ENCODE peak calls at places on chromosomes 3 and 15, in five cellular contexts. Z is GM20000, R is mesothelial cell of epicardium, N is brain microvascular endothelial cell, A is PC-3. F is an unnamed sample.

GRCh38 chr3:37024820-37025405 is 31.6 kb downstream of the MLH1 start:
- DNase-seq in A (no peak), Z (no peak), N (no peak), R (no peak), F (no peak)

GRCh38 chr3:125104639-125105038 is 48.8 kb upstream of the HEG1 start:
- DNase-seq in N (no peak), Z (no peak), R (no peak), A (no peak), F (no peak)

GRCh38 chr3:14522768-14523167 is 17.4 kb downstream of the GRIP2 start:
- DNase-seq in N (no peak), Z (no peak), R (no peak), A (no peak), F (no peak)

GRCh38 chr3:32460031-32460749 is 42.5 kb downstream of the CMTM6 start:
- DNase-seq in A (no peak), Z (peak), N (no peak), R (no peak), F (no peak)

GRCh38 chr3:173354124-173354523 is 43.4 kb upstream of the NLGN1 start:
- DNase-seq in R (no peak), Z (no peak), N (no peak), A (no peak), F (no peak)

GRCh38 chr3:73868688-73869315 is 244.1 kb upstream of the PDZRN3 start:
- DNase-seq in A (peak), Z (no peak), N (peak), R (peak), F (no peak)

GRCh38 chr3:102336130-102336529 is 98.7 kb upstream of the ZPLD1 start:
- DNase-seq in N (no peak), Z (no peak), R (no peak), A (peak), F (no peak)

GRCh38 chr3:49213541-49213943 is 42.1 kb downstream of the KLHDC8B start:
- DNase-seq in R (no peak), Z (no peak), N (no peak), A (no peak), F (no peak)

GRCh38 chr3:23202203-23202920 is 765 bp upstream of the UBE2E2 start:
- DNase-seq in N (peak), R (no peak), Z (no peak), A (peak), F (no peak)

GRCh38 chr3:112984485-112984884 is 6.3 kb upstream of the GTPBP8 start:
- DNase-seq in A (peak), Z (no peak), R (no peak), N (no peak), F (no peak)

GRCh38 chr3:5160926-5161858 is 26.3 kb upstream of the EDEM1 start:
- DNase-seq in A (peak), N (peak), Z (no peak), R (no peak), F (no peak)

GRCh38 chr3:167830007-167830406 is 94.5 kb downstream of the SERPINI1 start:
- DNase-seq in R (no peak), Z (no peak), N (no peak), A (no peak), F (no peak)

GRCh38 chr3:183264249-183264648 is 11.2 kb downstream of the B3GNT5 start:
- DNase-seq in Z (no peak), A (no peak), N (no peak), R (no peak), F (no peak)

GRCh38 chr3:183267140-183267539 is 14.1 kb downstream of the B3GNT5 start:
- DNase-seq in R (no peak), Z (no peak), A (no peak), N (no peak), F (no peak)

GRCh38 chr3:183265713-183266417 is 12.8 kb downstream of the B3GNT5 start:
- DNase-seq in N (peak), A (peak), R (no peak), Z (no peak), F (no peak)

GRCh38 chr3:183266454-183266853 is 13.4 kb downstream of the B3GNT5 start:
- DNase-seq in A (no peak), Z (no peak), R (no peak), N (no peak), F (no peak)

DNA sequence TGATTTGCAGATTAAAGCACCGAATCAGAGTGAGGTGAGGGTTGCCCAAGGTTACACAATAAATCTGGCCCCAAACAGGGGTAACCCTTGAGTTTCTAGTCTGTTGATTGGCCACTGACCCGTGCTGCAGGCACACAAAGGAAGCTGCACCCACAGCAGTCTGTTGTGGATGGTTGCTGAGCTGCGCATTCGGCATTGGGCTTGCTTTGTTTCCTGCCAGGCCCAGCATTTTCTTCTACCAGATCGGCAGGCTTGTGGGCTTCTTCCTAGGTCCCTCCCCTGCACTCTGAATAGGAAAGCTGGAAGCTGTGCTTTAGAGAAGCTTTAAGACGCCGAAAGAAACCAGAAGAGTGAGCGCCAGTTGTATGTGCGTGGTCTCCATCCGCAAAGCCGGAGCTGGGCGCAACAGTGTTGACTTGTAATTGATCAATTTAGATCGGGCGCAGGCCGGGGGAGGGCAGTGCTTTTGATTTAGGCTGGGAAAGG is 12.1 kb downstream of the B3GNT5 start:
- DNase-seq in N (peak), R (peak), Z (no peak), A (no peak), F (no peak)
- TF ChIP-seq CTCF in N (no peak), R (no peak), Z (no peak), A (no peak), F (no peak)

GRCh38 chr15:66401130-66402021 is 14.7 kb downstream of the MAP2K1 start:
- DNase-seq in Z (no peak), N (no peak), R (no peak), A (peak), F (no peak)
- TF ChIP-seq CTCF in Z (no peak), N (no peak), R (no peak), A (no peak), F (peak)

GRCh38 chr3:53045784-53046170 is at the start of gene SFMBT1:
- DNase-seq in N (no peak), Z (peak), A (peak), R (peak), F (peak)

GRCh38 chr3:53044371-53045106 is 1.3 kb downstream of the SFMBT1 start:
- DNase-seq in A (peak), Z (peak), R (peak), N (peak), F (no peak)

GRCh38 chr3:53043738-53044137 is 2.1 kb downstream of the SFMBT1 start:
- DNase-seq in A (no peak), N (no peak), R (no peak), Z (no peak), F (no peak)

GRCh38 chr3:53045107-53045783 is 628 bp downstream of the SFMBT1 start:
- DNase-seq in N (no peak), A (peak), Z (peak), R (peak), F (no peak)

DNA sequence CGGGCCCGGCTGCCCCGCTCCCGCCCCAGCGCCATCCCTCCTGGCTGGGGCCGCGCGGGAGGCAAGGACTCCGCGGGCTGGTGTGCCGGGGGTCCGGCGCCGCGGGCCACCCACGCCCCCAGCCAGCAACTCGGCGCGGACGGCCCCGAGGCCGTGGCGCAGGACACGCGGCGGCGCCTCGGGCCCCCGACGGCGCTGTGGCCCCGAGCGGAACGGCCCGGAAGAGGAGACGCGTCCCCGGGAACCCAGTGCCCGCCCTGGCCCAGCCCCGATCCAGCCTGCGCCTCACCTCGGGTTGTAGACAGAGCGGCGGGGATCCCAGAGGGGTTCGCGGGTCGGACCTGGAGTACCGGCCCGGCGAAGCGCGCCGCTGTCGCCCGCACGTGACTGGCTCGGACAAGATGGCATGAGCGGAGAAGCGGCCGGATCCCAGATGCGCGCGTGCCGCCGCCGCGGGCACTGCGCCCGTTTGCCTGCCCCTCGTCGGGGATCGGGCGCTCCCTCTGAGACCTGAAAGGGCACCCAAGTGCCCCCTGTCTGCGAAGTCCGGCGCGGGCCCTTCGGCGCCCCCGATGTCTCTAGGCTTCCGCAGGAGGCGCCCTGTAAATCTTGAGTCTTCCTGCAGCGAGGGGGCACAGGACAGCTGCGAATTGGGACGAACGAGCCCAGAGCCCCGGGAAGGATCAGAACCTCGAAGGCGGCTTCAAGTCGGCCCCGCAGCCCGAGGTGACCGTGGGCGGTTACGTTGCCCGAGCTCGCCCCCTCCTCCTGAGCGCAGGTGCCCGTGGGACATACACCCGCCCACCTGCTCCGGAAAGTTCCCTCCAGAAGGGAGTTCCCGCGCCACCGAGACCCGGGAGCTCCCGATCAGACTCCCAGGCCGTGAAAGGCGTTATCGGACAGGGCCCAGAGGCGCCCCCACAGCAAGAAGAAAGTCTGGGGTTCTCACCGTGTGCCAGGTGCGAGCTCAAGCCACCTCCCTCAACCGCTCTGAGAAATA is 598 bp upstream of the SFMBT1 start:
- DNase-seq in A (no peak), Z (peak), N (peak), R (peak), F (peak)
- TF ChIP-seq CTCF in A (no peak), Z (peak), N (peak), R (no peak), F (peak)

GRCh38 chr15:77656294-77656693 is 23.6 kb upstream of the LINGO1 start:
- DNase-seq in R (no peak), A (no peak), N (no peak), Z (no peak), F (no peak)

GRCh38 chr15:77659350-77660321 is 26.9 kb upstream of the LINGO1 start:
- DNase-seq in N (peak), Z (peak), A (peak), R (peak), F (no peak)

GRCh38 chr15:77653832-77654480 is 21.2 kb upstream of the LINGO1 start:
- DNase-seq in A (no peak), N (no peak), R (no peak), Z (no peak), F (no peak)

GRCh38 chr15:77657629-77658238 is 25.0 kb upstream of the LINGO1 start:
- DNase-seq in Z (no peak), N (no peak), A (no peak), R (no peak), F (no peak)

GRCh38 chr15:77654975-77655374 is 22.3 kb upstream of the LINGO1 start:
- DNase-seq in R (no peak), Z (no peak), A (peak), N (no peak), F (no peak)
- TF ChIP-seq CTCF in R (peak), Z (no peak), A (peak), N (peak), F (peak)

DNA sequence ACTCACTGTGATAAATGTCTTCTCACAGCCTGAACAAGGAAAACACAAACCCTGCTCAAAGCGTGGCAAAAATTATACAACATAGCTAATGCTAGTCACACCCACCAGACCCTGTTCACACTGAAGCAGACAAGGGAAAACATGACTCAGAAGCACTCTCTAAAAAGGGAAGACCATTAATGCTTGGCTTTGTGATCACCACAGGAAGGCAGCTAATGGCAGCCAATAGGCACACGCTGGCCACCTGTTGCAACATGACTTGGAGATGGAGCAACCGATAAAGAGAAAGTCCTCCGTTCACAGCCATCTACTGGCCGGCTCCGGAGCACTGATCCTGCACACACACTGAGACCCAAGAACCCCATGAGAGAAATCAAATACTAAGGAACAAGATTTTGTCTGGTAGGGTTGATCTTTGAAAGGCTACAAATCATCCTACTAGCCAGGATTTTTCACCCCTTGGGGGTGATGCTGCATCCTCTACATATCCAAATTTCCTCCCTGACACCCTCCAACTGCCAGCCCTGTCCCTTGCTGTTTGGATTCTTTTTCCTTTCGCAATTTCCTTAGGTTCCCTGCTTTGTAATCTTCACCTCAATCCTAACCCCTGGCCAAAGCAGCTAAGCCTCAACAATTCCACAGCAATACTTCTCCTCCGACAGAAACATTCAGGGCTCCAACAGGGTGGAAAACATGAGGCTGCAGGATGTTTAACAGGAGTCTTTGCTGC is 3.2 kb downstream of the ZXDC start:
- DNase-seq in A (peak), R (no peak), Z (peak), N (peak), F (no peak)
- TF ChIP-seq CTCF in A (no peak), R (no peak), Z (no peak), N (no peak), F (no peak)

DNA sequence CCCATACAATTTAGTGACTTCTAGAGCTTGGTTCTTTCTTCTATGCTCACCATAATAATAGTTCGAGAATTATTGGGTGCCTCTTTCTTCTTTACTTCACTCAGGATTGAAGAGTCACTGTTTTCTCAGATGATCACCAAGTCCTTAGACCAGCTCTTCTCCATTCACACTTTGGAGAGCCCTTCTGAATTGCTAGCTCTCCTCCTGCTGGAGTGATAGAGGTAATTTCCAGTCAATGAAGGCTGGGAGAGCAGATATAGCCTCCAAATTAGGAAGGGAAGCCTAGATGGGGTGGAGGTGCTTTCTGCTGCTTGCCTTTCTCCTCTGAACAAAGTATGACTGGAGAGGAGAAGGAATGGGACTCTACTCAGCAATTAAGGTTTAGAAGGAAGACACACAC is 10.7 kb upstream of the BBX start:
- DNase-seq in R (no peak), A (peak), Z (no peak), N (no peak), F (no peak)
- TF ChIP-seq CTCF in R (no peak), A (peak), Z (no peak), N (peak), F (no peak)

F was measured in type B pancreatic cell.